ENCODE peak calls at places on chromosome X, in eight cellular contexts. One of them, this sample, is unnamed.

GRCh38 chrX:111671668-111672067 is 9.3 kb upstream of the ALG13 start:
- DNase-seq in sigmoid colon: no peak
- DNase-seq in transverse colon: no peak
- DNase-seq in uterus: no peak
- DNase-seq in IMR-90: no peak
- DNase-seq in Peyer's patch: no peak
- DNase-seq in spleen: no peak
- DNase-seq in prostate gland: no peak
- DNase-seq in this sample: no peak

GRCh38 chrX:29090811-29091210 is 503.6 kb downstream of the IL1RAPL1 start:
- DNase-seq in IMR-90: peak
- DNase-seq in sigmoid colon: no peak
- DNase-seq in uterus: no peak
- DNase-seq in Peyer's patch: no peak
- DNase-seq in spleen: no peak
- DNase-seq in transverse colon: no peak
- DNase-seq in prostate gland: no peak
- DNase-seq in this sample: no peak

GRCh38 chrX:150761819-150762216 is 68.6 kb downstream of the MTMR1 start:
- DNase-seq in prostate gland: no peak
- DNase-seq in Peyer's patch: no peak
- DNase-seq in transverse colon: no peak
- DNase-seq in IMR-90: no peak
- DNase-seq in sigmoid colon: no peak
- DNase-seq in uterus: no peak
- DNase-seq in spleen: no peak
- DNase-seq in this sample: no peak

GRCh38 chrX:103864886-103865534 is 33.0 kb upstream of the RAB9B start:
- DNase-seq in Peyer's patch: no peak
- DNase-seq in transverse colon: no peak
- DNase-seq in IMR-90: peak
- DNase-seq in spleen: no peak
- DNase-seq in prostate gland: no peak
- DNase-seq in uterus: no peak
- DNase-seq in sigmoid colon: no peak
- DNase-seq in this sample: no peak

GRCh38 chrX:124028177-124028576 is 66.7 kb downstream of the STAG2 start:
- DNase-seq in prostate gland: no peak
- DNase-seq in sigmoid colon: no peak
- DNase-seq in Peyer's patch: no peak
- DNase-seq in transverse colon: no peak
- DNase-seq in spleen: no peak
- DNase-seq in uterus: no peak
- DNase-seq in IMR-90: peak
- DNase-seq in this sample: no peak

GRCh38 chrX:51148848-51149247 is 183.8 kb upstream of the NUDT10 start:
- DNase-seq in spleen: no peak
- DNase-seq in uterus: no peak
- DNase-seq in IMR-90: no peak
- DNase-seq in transverse colon: no peak
- DNase-seq in prostate gland: peak
- DNase-seq in Peyer's patch: no peak
- DNase-seq in sigmoid colon: no peak
- DNase-seq in this sample: no peak

GRCh38 chrX:138946941-138947340 is 235.4 kb upstream of the FGF13 start:
- DNase-seq in Peyer's patch: no peak
- DNase-seq in sigmoid colon: no peak
- DNase-seq in uterus: no peak
- DNase-seq in transverse colon: no peak
- DNase-seq in prostate gland: no peak
- DNase-seq in IMR-90: no peak
- DNase-seq in spleen: no peak
- DNase-seq in this sample: no peak

GRCh38 chrX:23483396-23483795 is 148.7 kb downstream of the PTCHD1 start:
- DNase-seq in IMR-90: no peak
- DNase-seq in Peyer's patch: no peak
- DNase-seq in uterus: no peak
- DNase-seq in prostate gland: no peak
- DNase-seq in sigmoid colon: no peak
- DNase-seq in spleen: no peak
- DNase-seq in transverse colon: no peak
- DNase-seq in this sample: no peak

GRCh38 chrX:1582686-1583437 is 8.5 kb upstream of the AKAP17A start:
- DNase-seq in spleen: no peak
- DNase-seq in IMR-90: no peak
- DNase-seq in transverse colon: no peak
- DNase-seq in Peyer's patch: no peak
- DNase-seq in sigmoid colon: no peak
- DNase-seq in prostate gland: no peak
- DNase-seq in uterus: no peak
- DNase-seq in this sample: no peak

GRCh38 chrX:9465380-9466114 is 689 bp downstream of the TBL1X start:
- DNase-seq in uterus: peak
- DNase-seq in transverse colon: peak
- DNase-seq in prostate gland: no peak
- DNase-seq in spleen: peak
- DNase-seq in Peyer's patch: peak
- DNase-seq in IMR-90: no peak
- DNase-seq in sigmoid colon: no peak
- DNase-seq in this sample: peak

GRCh38 chrX:11437642-11438379 is 144.6 kb downstream of the AMELX start:
- DNase-seq in Peyer's patch: no peak
- DNase-seq in sigmoid colon: no peak
- DNase-seq in prostate gland: no peak
- DNase-seq in uterus: no peak
- DNase-seq in IMR-90: peak
- DNase-seq in transverse colon: peak
- DNase-seq in spleen: no peak
- DNase-seq in this sample: no peak

DNA sequence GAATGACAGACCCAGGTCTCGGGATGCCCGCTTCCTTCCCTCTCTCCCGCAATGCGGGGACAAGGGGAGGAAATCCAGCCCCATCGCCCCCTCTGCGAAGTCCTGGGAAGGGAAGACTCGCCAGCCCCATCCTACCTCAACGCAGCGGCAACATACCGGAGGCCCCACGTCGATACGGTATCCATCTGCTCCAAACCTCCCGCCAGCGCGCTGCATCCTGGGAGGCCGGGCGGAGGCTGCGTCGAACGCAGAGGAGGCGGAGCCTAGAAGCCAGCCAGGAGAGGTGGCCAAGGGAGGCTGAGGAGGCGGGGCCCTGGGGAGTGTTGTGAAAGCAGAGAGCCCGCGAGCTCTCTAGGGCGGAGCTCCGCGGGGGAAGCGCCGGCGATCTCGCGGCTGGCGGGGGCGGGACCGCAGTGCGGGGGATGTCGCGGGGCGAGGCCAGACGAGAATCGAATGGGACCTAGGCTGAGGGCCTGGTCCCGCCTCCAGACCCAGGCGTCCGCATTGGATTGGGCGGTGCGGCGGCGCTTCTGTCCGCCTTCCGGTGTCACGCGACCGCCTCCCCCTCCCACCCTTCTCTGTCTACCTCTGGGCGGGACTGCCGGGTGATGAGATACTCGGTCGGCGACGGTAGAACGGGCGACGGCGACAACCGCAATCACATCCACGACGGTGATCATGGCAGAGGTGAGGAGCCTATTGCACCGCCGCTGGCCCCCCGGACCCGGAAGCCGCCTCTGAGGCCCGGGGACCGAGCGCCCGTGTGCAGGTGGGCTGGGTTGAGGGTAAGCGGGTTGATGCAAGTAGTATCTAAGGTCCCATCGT is at the start of the genes FANCB and MOSPD2:
- DNase-seq in sigmoid colon: peak
- DNase-seq in IMR-90: peak
- DNase-seq in transverse colon: peak
- DNase-seq in prostate gland: peak
- DNase-seq in spleen: peak
- DNase-seq in Peyer's patch: peak
- DNase-seq in uterus: peak
- DNase-seq in this sample: peak
- TF ChIP-seq POLR2A in sigmoid colon: no peak
- TF ChIP-seq POLR2A in IMR-90: no peak
- TF ChIP-seq POLR2A in transverse colon: peak
- TF ChIP-seq POLR2A in prostate gland: peak
- TF ChIP-seq POLR2A in spleen: no peak
- TF ChIP-seq POLR2A in Peyer's patch: peak
- TF ChIP-seq POLR2A in uterus: peak
- TF ChIP-seq POLR2A in this sample: no peak

GRCh38 chrX:37349131-37350033 is at the start of gene PRRG1:
- DNase-seq in prostate gland: peak
- DNase-seq in transverse colon: peak
- DNase-seq in IMR-90: peak
- DNase-seq in Peyer's patch: peak
- DNase-seq in spleen: peak
- DNase-seq in sigmoid colon: peak
- DNase-seq in uterus: peak
- DNase-seq in this sample: peak
- TF ChIP-seq POLR2A in prostate gland: peak
- TF ChIP-seq POLR2A in transverse colon: peak
- TF ChIP-seq POLR2A in IMR-90: peak
- TF ChIP-seq POLR2A in Peyer's patch: peak
- TF ChIP-seq POLR2A in spleen: no peak
- TF ChIP-seq POLR2A in sigmoid colon: peak
- TF ChIP-seq POLR2A in uterus: peak
- TF ChIP-seq POLR2A in this sample: peak

GRCh38 chrX:154378799-154379568 is at the start of gene EMD:
- DNase-seq in uterus: peak
- DNase-seq in transverse colon: peak
- DNase-seq in sigmoid colon: peak
- DNase-seq in Peyer's patch: peak
- DNase-seq in spleen: peak
- DNase-seq in prostate gland: peak
- DNase-seq in IMR-90: peak
- DNase-seq in this sample: peak
- TF ChIP-seq POLR2A in uterus: peak
- TF ChIP-seq POLR2A in transverse colon: peak
- TF ChIP-seq POLR2A in sigmoid colon: peak
- TF ChIP-seq POLR2A in Peyer's patch: peak
- TF ChIP-seq POLR2A in spleen: peak
- TF ChIP-seq POLR2A in prostate gland: peak
- TF ChIP-seq POLR2A in IMR-90: peak
- TF ChIP-seq POLR2A in this sample: peak

GRCh38 chrX:38887222-38887621 is 86.0 kb downstream of the MID1IP1 start:
- DNase-seq in uterus: no peak
- DNase-seq in spleen: no peak
- DNase-seq in prostate gland: no peak
- DNase-seq in IMR-90: no peak
- DNase-seq in transverse colon: no peak
- DNase-seq in sigmoid colon: no peak
- DNase-seq in Peyer's patch: no peak
- DNase-seq in this sample: no peak

GRCh38 chrX:38881727-38882126 is 80.5 kb downstream of the MID1IP1 start:
- DNase-seq in transverse colon: no peak
- DNase-seq in sigmoid colon: no peak
- DNase-seq in Peyer's patch: no peak
- DNase-seq in prostate gland: no peak
- DNase-seq in IMR-90: no peak
- DNase-seq in uterus: no peak
- DNase-seq in spleen: no peak
- DNase-seq in this sample: no peak

GRCh38 chrX:38890326-38890725 is 89.1 kb downstream of the MID1IP1 start:
- DNase-seq in spleen: no peak
- DNase-seq in IMR-90: no peak
- DNase-seq in uterus: no peak
- DNase-seq in sigmoid colon: no peak
- DNase-seq in transverse colon: no peak
- DNase-seq in prostate gland: no peak
- DNase-seq in Peyer's patch: no peak
- DNase-seq in this sample: no peak

GRCh38 chrX:38882894-38883620 is 81.8 kb downstream of the MID1IP1 start:
- DNase-seq in prostate gland: no peak
- DNase-seq in spleen: no peak
- DNase-seq in IMR-90: peak
- DNase-seq in Peyer's patch: no peak
- DNase-seq in uterus: no peak
- DNase-seq in sigmoid colon: no peak
- DNase-seq in transverse colon: no peak
- DNase-seq in this sample: no peak

GRCh38 chrX:38886112-38886511 is 84.9 kb downstream of the MID1IP1 start:
- DNase-seq in prostate gland: no peak
- DNase-seq in Peyer's patch: no peak
- DNase-seq in sigmoid colon: no peak
- DNase-seq in transverse colon: no peak
- DNase-seq in uterus: no peak
- DNase-seq in spleen: no peak
- DNase-seq in IMR-90: no peak
- DNase-seq in this sample: no peak
- TF ChIP-seq POLR2A in prostate gland: no peak
- TF ChIP-seq POLR2A in Peyer's patch: no peak
- TF ChIP-seq POLR2A in sigmoid colon: no peak
- TF ChIP-seq POLR2A in transverse colon: no peak
- TF ChIP-seq POLR2A in uterus: no peak
- TF ChIP-seq POLR2A in spleen: no peak
- TF ChIP-seq POLR2A in IMR-90: no peak
- TF ChIP-seq POLR2A in this sample: no peak

DNA sequence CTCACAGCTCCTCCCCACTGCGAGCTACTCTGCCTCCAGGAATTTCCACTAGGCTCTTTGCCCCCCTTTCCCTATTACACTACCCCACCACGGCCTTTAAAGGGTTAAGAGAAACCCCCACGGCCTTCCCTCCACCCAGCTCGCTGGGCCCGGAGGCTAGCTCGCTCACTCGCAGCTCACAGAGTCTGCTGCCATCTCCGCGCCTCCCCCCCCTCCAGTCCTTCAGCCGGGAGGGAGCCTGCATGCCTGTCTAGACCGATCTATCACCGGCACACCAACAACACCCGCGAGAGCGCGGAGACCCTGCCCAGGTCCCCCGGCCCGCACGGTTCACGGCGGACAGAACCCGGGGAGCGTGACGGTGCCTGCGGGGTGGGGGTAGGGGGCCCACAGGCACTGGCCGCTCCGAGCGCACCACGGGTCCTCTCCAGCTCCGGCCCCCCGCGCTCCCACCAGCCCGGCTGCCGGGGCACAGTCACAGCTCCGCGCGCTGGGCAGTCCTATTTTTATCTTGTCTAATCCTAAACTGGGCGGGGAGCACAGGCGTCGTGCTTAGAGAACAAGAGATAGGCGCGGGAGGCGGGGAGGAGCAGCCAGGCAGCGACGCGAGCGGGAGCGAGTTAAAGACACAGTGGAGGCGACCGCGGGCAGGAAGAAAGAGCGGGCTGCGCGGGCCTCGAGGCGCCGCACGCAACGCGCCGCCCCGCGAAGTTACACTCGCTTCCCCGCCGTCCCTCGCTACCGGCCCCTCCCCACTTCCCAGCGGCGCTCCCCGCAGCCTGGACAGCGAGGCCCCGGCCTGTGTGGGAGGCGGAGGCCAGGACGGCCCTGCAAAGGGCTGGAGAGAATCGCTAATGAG is 3.5 kb downstream of the BCOR start:
- DNase-seq in transverse colon: peak
- DNase-seq in Peyer's patch: peak
- DNase-seq in sigmoid colon: peak
- DNase-seq in IMR-90: peak
- DNase-seq in prostate gland: peak
- DNase-seq in uterus: peak
- DNase-seq in spleen: peak
- DNase-seq in this sample: no peak
- TF ChIP-seq POLR2A in transverse colon: peak
- TF ChIP-seq POLR2A in Peyer's patch: no peak
- TF ChIP-seq POLR2A in sigmoid colon: no peak
- TF ChIP-seq POLR2A in IMR-90: no peak
- TF ChIP-seq POLR2A in prostate gland: no peak
- TF ChIP-seq POLR2A in uterus: peak
- TF ChIP-seq POLR2A in spleen: no peak
- TF ChIP-seq POLR2A in this sample: no peak

This sample was measured in ovary.